ENCODE peak calls at places on chromosomes 11 and 22, in ten cellular contexts. T is uterus, P is nephron progenitor cell, O is left ventricle myocardium inferior, Z is AG04450, H is ascending aorta, Y is natural killer cell, V is HFF-Myc, Q is esophagus muscularis mucosa, A is BJ. B is an unnamed sample.

GRCh38 chr11:134052988-134053945 is 15.6 kb upstream of the JAM3 start:
- DNase-seq in T (no peak), P (no peak), O (no peak), Z (no peak), H (peak), Y (no peak), V (no peak), Q (no peak), A (no peak), B (peak)

GRCh38 chr11:27703453-27703852 is 3.2 kb upstream of the BDNF start:
- DNase-seq in T (no peak), P (no peak), O (no peak), Z (no peak), H (no peak), Y (no peak), V (no peak), Q (no peak), A (no peak), B (no peak)

GRCh38 chr22:37472418-37473006 is 13.7 kb downstream of the MFNG start:
- DNase-seq in T (no peak), P (peak), O (no peak), Z (no peak), H (no peak), Y (no peak), V (no peak), Q (no peak), A (no peak), B (no peak)

GRCh38 chr22:44289429-44290171 is 23.2 kb downstream of the SHISAL1 start:
- DNase-seq in T (peak), P (peak), O (no peak), Z (peak), H (no peak), Y (no peak), V (peak), Q (no peak), A (peak), B (no peak)

GRCh38 chr22:46165975-46166374 is 15.6 kb downstream of the PPARA start:
- DNase-seq in T (no peak), P (no peak), O (no peak), Z (no peak), H (peak), Y (no peak), V (no peak), Q (no peak), A (no peak), B (no peak)

GRCh38 chr11:69699213-69699612 is 4.6 kb downstream of the FGF19 start:
- DNase-seq in T (no peak), P (no peak), O (no peak), Z (no peak), H (no peak), Y (no peak), V (no peak), Q (no peak), A (no peak), B (no peak)

GRCh38 chr11:13074714-13075464 is 65.8 kb downstream of the RASSF10 start:
- DNase-seq in T (no peak), P (no peak), O (no peak), Z (no peak), H (no peak), Y (no peak), V (no peak), Q (peak), A (no peak), B (no peak)

GRCh38 chr11:31783264-31783663 is 27.9 kb downstream of the PAX6 start:
- DNase-seq in T (no peak), P (no peak), O (no peak), Z (no peak), H (no peak), Y (no peak), V (no peak), Q (no peak), A (no peak), B (no peak)

GRCh38 chr11:46914363-46914762 is 4.0 kb downstream of the LRP4 start:
- DNase-seq in T (no peak), P (peak), O (peak), Z (no peak), H (no peak), Y (no peak), V (no peak), Q (no peak), A (peak), B (no peak)

GRCh38 chr11:8069771-8070170 is 11.2 kb upstream of the TUB start:
- DNase-seq in T (peak), P (no peak), O (no peak), Z (no peak), H (peak), Y (no peak), V (no peak), Q (no peak), A (no peak), B (peak)

GRCh38 chr11:3126207-3126865 is 38.8 kb downstream of the OSBPL5 start:
- DNase-seq in T (peak), P (peak), O (peak), Z (no peak), H (peak), Y (no peak), V (no peak), Q (no peak), A (no peak), B (peak)

GRCh38 chr11:134560066-134560465 is 148.0 kb upstream of the B3GAT1 start:
- DNase-seq in T (no peak), P (no peak), O (no peak), Z (no peak), H (peak), Y (peak), V (no peak), Q (peak), A (no peak), B (peak)

GRCh38 chr11:69440876-69441275 is 40.6 kb upstream of the LINC01488 start:
- DNase-seq in T (no peak), P (no peak), O (no peak), Z (no peak), H (no peak), Y (no peak), V (no peak), Q (no peak), A (no peak), B (peak)

GRCh38 chr22:37182101-37182948 is 5.7 kb downstream of the C1QTNF6 start:
- DNase-seq in T (no peak), P (no peak), O (peak), Z (no peak), H (no peak), Y (no peak), V (no peak), Q (no peak), A (no peak), B (peak)

GRCh38 chr11:68838572-68838964 is 3.1 kb downstream of the CPT1A start:
- DNase-seq in T (peak), P (no peak), O (no peak), Z (no peak), H (peak), Y (no peak), V (no peak), Q (no peak), A (no peak), B (no peak)

GRCh38 chr11:3671334-3672254 is at the start of gene CHRNA10:
- DNase-seq in T (no peak), P (peak), O (no peak), Z (no peak), H (no peak), Y (no peak), V (no peak), Q (no peak), A (no peak), B (no peak)

GRCh38 chr11:69716891-69717747 is 13.3 kb upstream of the FGF19 start:
- DNase-seq in T (no peak), P (no peak), O (no peak), Z (no peak), H (no peak), Y (no peak), V (no peak), Q (no peak), A (no peak), B (no peak)

GRCh38 chr11:44445500-44446340 is 119.7 kb upstream of the CD82 start:
- DNase-seq in T (no peak), P (no peak), O (no peak), Z (no peak), H (no peak), Y (no peak), V (no peak), Q (no peak), A (no peak), B (peak)

GRCh38 chr11:20070459-20070858 is 89.8 kb downstream of the DBX1 start:
- DNase-seq in T (no peak), P (no peak), O (no peak), Z (no peak), H (no peak), Y (no peak), V (no peak), Q (no peak), A (no peak), B (no peak)

GRCh38 chr11:122668562-122669090 is 13.1 kb downstream of the UBASH3B start:
- DNase-seq in T (no peak), P (no peak), O (no peak), Z (peak), H (no peak), Y (no peak), V (peak), Q (no peak), A (no peak), B (no peak)

GRCh38 chr11:127485541-127485940 is 485.0 kb upstream of the KIRREL3 start:
- DNase-seq in T (no peak), P (no peak), O (no peak), Z (no peak), H (no peak), Y (no peak), V (no peak), Q (peak), A (no peak), B (no peak)

GRCh38 chr11:36411202-36411640 is 98.9 kb downstream of the TRAF6 start:
- DNase-seq in T (no peak), P (no peak), O (no peak), Z (no peak), H (peak), Y (peak), V (no peak), Q (no peak), A (no peak), B (no peak)

GRCh38 chr11:130037881-130038601 is 31.7 kb upstream of the APLP2 start:
- DNase-seq in T (no peak), P (no peak), O (no peak), Z (no peak), H (no peak), Y (no peak), V (no peak), Q (no peak), A (no peak), B (no peak)
- TF ChIP-seq CTCF in T (no peak), P (no peak), O (no peak), Z (no peak), H (no peak), Y (no peak), V (no peak), Q (no peak), A (no peak), B (no peak)

GRCh38 chr11:11841121-11841604 is 609 bp upstream of the USP47 start:
- DNase-seq in T (peak), P (peak), O (peak), Z (no peak), H (no peak), Y (no peak), V (no peak), Q (no peak), A (no peak), B (no peak)

GRCh38 chr11:11842426-11843008 is 745 bp downstream of the USP47 start:
- DNase-seq in T (peak), P (no peak), O (peak), Z (no peak), H (peak), Y (peak), V (peak), Q (no peak), A (peak), B (no peak)

GRCh38 chr11:11843233-11843632 is 1.5 kb downstream of the USP47 start:
- DNase-seq in T (no peak), P (no peak), O (no peak), Z (peak), H (no peak), Y (no peak), V (no peak), Q (no peak), A (peak), B (no peak)

GRCh38 chr11:11843642-11844041 is 1.9 kb downstream of the USP47 start:
- DNase-seq in T (no peak), P (no peak), O (no peak), Z (no peak), H (no peak), Y (no peak), V (no peak), Q (no peak), A (no peak), B (no peak)

GRCh38 chr11:11841605-11842425 is at the start of gene USP47:
- DNase-seq in T (peak), P (peak), O (peak), Z (peak), H (peak), Y (peak), V (no peak), Q (peak), A (peak), B (peak)
- TF ChIP-seq CTCF in T (peak), P (peak), O (peak), Z (peak), H (peak), Y (peak), V (peak), Q (peak), A (peak), B (peak)

DNA sequence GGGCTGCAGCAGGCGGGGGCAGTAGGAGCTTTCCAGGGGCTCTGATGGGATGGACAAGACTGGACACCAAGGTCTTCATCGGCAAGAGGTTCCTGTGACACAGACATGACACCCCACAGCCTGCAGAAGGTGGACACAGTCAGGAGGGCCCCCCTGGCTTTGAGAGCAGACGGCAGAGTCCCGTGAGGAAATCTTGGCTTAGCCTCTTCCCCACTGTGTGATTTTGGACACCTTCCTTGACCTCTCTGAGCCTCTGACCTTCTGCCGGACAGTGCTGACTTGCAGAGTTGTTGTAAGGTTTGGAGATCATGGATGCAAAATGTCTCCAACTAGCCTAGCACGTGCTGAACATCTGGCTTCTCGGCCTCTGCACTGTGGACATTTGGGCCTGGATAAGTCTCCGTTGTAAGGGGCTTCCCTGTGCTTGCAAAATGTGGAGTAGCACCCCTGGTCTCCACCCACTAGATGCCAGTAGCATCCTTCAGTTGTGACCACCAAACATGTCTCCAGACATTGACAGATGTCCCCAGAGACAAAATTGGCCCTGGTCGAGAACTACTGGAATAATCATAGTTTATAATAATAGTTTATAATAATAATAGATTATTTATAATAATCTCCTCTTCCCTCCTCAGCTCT is 54.6 kb downstream of the MCM5 start:
- DNase-seq in T (no peak), P (no peak), O (no peak), Z (no peak), H (no peak), Y (no peak), V (no peak), Q (no peak), A (no peak), B (no peak)
- TF ChIP-seq CTCF in T (peak), P (no peak), O (peak), Z (peak), H (no peak), Y (no peak), V (peak), Q (peak), A (no peak), B (peak)

GRCh38 chr11:58442136-58442535 is at the start of gene OR5B12:
- DNase-seq in T (no peak), P (no peak), O (no peak), Z (no peak), H (no peak), Y (no peak), V (no peak), Q (no peak), A (no peak), B (no peak)
- TF ChIP-seq CTCF in T (no peak), P (no peak), O (no peak), Z (no peak), H (no peak), Y (no peak), V (no peak), Q (no peak), A (no peak), B (no peak)

DNA sequence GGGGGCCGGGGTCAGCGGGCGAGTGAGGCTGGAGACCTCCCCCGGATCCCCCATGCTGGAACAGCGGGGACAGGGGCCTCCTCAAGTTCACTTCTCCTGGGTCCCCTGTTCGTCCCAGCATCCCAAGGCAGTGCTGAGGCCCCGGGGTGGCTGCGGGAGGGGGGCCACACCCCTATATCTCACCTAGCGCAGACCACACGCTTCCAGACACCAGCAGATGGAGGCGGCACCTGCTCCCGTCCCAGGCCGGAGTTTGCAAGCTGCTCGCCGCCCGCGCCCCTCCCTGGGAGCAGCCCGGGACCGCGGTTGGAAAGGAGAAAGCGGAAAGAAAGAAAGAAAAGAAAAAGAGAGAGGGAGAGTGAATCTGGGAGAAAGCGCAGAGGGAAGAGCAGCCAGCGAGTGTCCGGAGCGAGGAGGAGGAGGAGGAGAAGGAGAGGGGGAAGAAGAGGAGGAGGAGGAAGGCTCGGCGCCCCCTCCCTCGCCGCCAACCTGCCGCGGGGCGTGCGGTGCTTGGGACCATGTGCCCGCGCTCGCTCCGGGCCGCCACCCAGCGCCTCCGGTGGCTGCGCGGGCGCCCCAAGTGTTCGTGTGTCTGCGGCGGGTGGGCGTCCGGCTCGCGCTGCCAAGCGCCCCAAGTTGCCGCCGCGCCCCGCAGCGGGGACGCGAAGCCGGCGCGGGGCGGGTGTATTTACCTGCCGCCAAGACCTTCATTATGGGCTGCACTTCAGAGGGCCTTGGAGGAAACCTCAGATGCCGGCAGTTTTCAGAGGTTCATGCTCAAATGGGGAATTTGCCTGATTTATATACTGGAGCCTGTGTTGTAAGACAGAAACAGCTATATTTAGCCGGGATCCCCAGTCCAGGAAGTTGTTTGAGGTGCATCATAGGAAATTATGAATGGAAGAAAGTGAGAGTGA is at the start of gene LIF:
- DNase-seq in T (no peak), P (peak), O (no peak), Z (peak), H (no peak), Y (peak), V (no peak), Q (no peak), A (no peak), B (no peak)
- TF ChIP-seq CTCF in T (peak), P (no peak), O (peak), Z (peak), H (no peak), Y (peak), V (no peak), Q (no peak), A (no peak), B (peak)

GRCh38 chr22:49170053-49170452 is 657.6 kb downstream of the BRD1 start:
- DNase-seq in T (no peak), P (no peak), O (no peak), Z (no peak), H (no peak), Y (no peak), V (no peak), Q (no peak), A (no peak), B (peak)
- TF ChIP-seq CTCF in T (no peak), P (no peak), O (no peak), Z (no peak), H (no peak), Y (no peak), V (no peak), Q (no peak), A (no peak), B (no peak)

DNA sequence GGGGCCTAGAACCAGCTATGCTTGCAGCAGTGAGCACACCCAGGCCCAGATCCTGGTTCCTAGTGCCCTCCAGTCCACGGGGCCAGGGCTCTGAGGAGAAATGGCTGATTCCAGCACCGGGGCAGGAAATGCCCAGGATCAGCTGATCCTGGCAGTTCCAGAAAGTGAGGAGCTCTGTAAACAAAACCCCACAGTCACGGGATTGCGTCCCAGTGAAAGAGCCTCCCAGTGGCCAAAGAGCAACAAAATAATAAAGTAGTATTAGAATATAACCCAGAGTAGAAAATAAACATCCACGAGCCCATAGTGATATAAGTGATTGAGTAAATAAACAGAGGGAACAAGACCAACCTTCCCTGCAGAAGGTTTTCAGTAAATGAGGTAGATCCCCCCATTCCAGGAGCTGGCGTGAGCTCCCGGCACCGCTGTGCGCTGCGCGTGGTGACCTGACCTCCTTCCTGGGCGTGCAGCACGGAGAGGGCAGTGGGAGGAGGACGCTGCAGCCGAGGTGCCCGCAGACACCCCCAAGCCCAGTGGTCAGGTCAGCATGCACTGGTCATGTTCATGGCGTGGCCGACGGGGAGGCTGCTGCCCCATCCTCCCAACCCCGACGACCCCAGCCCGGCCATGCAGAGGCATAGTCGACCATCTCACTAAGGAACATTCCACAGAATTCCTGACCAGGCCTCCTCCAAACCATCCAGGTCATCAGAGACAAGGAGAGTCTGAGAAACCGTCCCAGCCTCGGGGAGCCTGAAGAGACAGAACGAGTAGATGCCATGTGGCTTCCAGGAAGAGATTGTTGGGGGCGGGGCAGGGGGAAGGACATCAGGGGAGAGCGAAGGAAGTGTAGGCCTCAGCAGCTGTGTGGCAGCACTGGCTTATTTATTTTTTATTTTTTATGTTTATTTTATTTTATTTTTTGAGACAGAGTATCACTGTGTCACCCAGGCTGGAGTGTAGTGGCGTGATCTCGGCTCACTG is 19.9 kb downstream of the PTDSS2 start:
- DNase-seq in T (peak), P (no peak), O (no peak), Z (peak), H (peak), Y (no peak), V (no peak), Q (no peak), A (no peak), B (no peak)
- TF ChIP-seq CTCF in T (peak), P (no peak), O (peak), Z (peak), H (no peak), Y (no peak), V (peak), Q (peak), A (peak), B (peak)